ENCODE peak calls at places on chromosomes 5 and 9, in seven cellular contexts. N is breast epithelium, B is ovary, H is adrenal gland, Q is suprapubic skin, U is IMR-90, S is thyroid gland. P is an unnamed sample.

GRCh38 chr9:108469654-108470053 is 386.1 kb downstream of the ACTL7B start:
- DNase-seq in B (no peak), Q (no peak), N (no peak), S (no peak), H (no peak), U (peak; percentile 76), P (no peak)

GRCh38 chr5:170542691-170543275 is 39.0 kb downstream of the KCNIP1 start:
- DNase-seq in S (no peak), B (no peak), N (no peak), H (no peak), U (no peak), Q (no peak), P (no peak)

GRCh38 chr5:154449786-154450185 is 4.0 kb downstream of the SAP30L start:
- DNase-seq in Q (no peak), B (no peak), U (peak; percentile 54), S (no peak), N (no peak), H (no peak), P (no peak)

GRCh38 chr5:127615916-127616315 is 33.0 kb upstream of the CTXN3 start:
- DNase-seq in H (no peak), U (peak; percentile 15), S (no peak), Q (no peak), B (no peak), N (no peak), P (no peak)

GRCh38 chr9:6575324-6575758 is 70.2 kb downstream of the GLDC start:
- DNase-seq in B (no peak), S (no peak), Q (no peak), N (no peak), H (no peak), U (no peak), P (no peak)

GRCh38 chr5:137563646-137564474 is 64.7 kb upstream of the SPOCK1 start:
- DNase-seq in Q (no peak), N (no peak), H (no peak), U (peak; percentile 41), S (peak; percentile 19), B (no peak), P (no peak)

GRCh38 chr5:146860213-146860891 is 18.2 kb downstream of the PPP2R2B start:
- DNase-seq in U (no peak), Q (no peak), S (peak; percentile 45), N (no peak), B (no peak), H (no peak), P (no peak)

GRCh38 chr5:35867998-35868397 is 11.3 kb downstream of the IL7R start:
- DNase-seq in Q (no peak), N (no peak), B (no peak), H (no peak), U (no peak), S (no peak), P (no peak)

GRCh38 chr5:8861764-8862163 is 684.1 kb downstream of the SEMA5A start:
- DNase-seq in B (no peak), S (no peak), H (no peak), U (no peak), N (no peak), Q (no peak), P (no peak)

GRCh38 chr9:81825831-81826540 is 102.2 kb upstream of the SPATA31D4 start:
- DNase-seq in B (no peak), S (no peak), Q (no peak), H (no peak), N (no peak), U (peak; percentile 30), P (no peak)

GRCh38 chr5:58933891-58934628 is 351.2 kb downstream of the RAB3C start:
- DNase-seq in Q (no peak), B (no peak), N (no peak), H (no peak), S (no peak), U (no peak), P (no peak)

GRCh38 chr5:141992349-141992963 is 20.4 kb downstream of the GNPDA1 start:
- DNase-seq in N (peak; percentile 70), U (peak; percentile 62), B (peak; percentile 66), Q (peak; percentile 87), H (peak; percentile 78), S (peak; percentile 87), P (no peak)

GRCh38 chr5:149195962-149196361 is 54.7 kb downstream of the ABLIM3 start:
- DNase-seq in U (no peak), H (no peak), B (no peak), S (no peak), Q (no peak), N (no peak), P (no peak)

GRCh38 chr5:77152441-77152840 is 58.0 kb upstream of the PDE8B start:
- DNase-seq in U (no peak), B (no peak), Q (no peak), N (no peak), S (no peak), H (no peak), P (no peak)

GRCh38 chr5:73233461-73234151 is 60.6 kb downstream of the TMEM174 start:
- DNase-seq in B (no peak), Q (no peak), U (no peak), H (no peak), S (no peak), N (no peak), P (no peak)

GRCh38 chr5:225334-225733 is 7.2 kb downstream of the SDHA start:
- DNase-seq in U (no peak), Q (no peak), N (no peak), S (no peak), B (no peak), H (no peak), P (no peak)
- H3K36me3 ChIP-seq in U (peaks cover 45% of the 10 kb centered on the region), Q (peaks cover 63% of the 10 kb centered on the region), N (no peaks in the 10 kb centered on the region), S (peaks cover 41% of the 10 kb centered on the region), B (no peaks in the 10 kb centered on the region), H (no peaks in the 10 kb centered on the region), P (peaks cover 74% of the 10 kb centered on the region)

GRCh38 chr9:98962861-98963260 is 19.2 kb downstream of the COL15A1 start:
- DNase-seq in H (no peak), U (peak; percentile 50), Q (no peak), N (no peak), S (no peak), B (no peak), P (no peak)

GRCh38 chr9:98962181-98962560 is 18.5 kb downstream of the COL15A1 start:
- DNase-seq in N (no peak), B (no peak), H (no peak), S (no peak), U (peak; percentile 94), Q (no peak), P (no peak)

GRCh38 chr9:98967257-98967656 is 23.6 kb downstream of the COL15A1 start:
- DNase-seq in H (no peak), S (no peak), N (no peak), Q (no peak), B (no peak), U (no peak), P (no peak)

GRCh38 chr9:98964201-98964600 is 20.5 kb downstream of the COL15A1 start:
- DNase-seq in B (no peak), H (no peak), S (no peak), U (peak; percentile 18), N (no peak), Q (no peak), P (no peak)

DNA sequence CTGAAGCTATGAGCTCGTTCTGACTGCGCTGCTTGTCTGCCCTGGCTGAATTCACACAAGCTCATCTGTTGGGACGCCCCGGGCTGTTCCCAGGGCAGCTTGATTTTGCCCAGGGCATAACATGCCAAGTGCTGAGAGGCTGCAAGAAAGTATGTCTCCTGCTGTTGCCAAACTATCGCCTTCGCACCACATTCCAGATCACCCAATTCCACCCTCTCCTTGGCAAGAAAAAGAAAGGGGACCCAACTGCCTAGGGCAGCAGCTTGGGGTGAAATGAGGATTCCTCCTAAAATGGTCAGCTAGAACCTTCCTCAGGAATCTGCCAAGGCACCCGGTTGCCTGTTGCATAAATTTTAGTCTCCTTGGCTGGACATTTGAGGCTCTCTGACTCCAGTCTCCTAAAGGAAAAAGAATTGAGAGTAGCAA is 21.2 kb downstream of the COL15A1 start:
- DNase-seq in S (no peak), N (no peak), Q (no peak), H (no peak), U (no peak), B (no peak), P (no peak)
- H3K27me3 ChIP-seq in S (no peaks in the 10 kb centered on the region), N (no peaks in the 10 kb centered on the region), Q (no peaks in the 10 kb centered on the region), H (no peaks in the 10 kb centered on the region), U (no peaks in the 10 kb centered on the region), B (no peaks in the 10 kb centered on the region), P (no peaks in the 10 kb centered on the region)

DNA sequence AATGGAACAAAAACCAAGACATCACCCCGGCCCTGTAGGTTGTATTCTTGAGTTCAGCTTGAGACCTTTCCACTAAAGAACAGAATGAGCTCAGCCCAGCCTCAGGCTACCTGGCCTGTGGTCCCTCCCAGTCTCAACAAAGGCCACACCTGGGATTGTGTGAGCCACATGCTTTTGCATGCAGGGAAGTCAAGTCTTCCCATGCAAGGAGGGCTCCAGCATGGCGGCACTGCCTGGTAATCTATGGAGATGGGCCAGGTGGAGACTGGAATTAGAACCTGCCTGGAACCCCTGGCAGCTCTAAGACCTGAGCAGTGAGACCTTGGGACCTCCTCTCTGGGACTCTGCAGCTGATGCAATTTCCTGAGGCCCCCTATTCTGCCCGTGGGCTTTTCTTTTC is 49.4 kb upstream of the OTULINL start:
- DNase-seq in Q (no peak), N (no peak), U (no peak), B (no peak), S (peak; percentile 15), H (no peak), P (no peak)
- TF ChIP-seq POLR2A in Q (no peak), N (no peak), U (no peak), B (no peak), S (no peak), H (no peak), P (no peak)

GRCh38 chr5:135337064-135337463 is 62.0 kb downstream of the MACROH2A1 start:
- DNase-seq in H (no peak), N (no peak), B (no peak), Q (no peak), U (no peak), S (no peak), P (no peak)
- H3K36me3 ChIP-seq in H (no peaks in the 10 kb centered on the region), N (peaks cover 11% of the 10 kb centered on the region), B (no peaks in the 10 kb centered on the region), Q (peaks cover 79% of the 10 kb centered on the region), U (peaks cover 63% of the 10 kb centered on the region), S (peaks cover 47% of the 10 kb centered on the region), P (peaks cover 94% of the 10 kb centered on the region)